ENCODE peak calls at places on chromosomes 2 and 18, in five cellular contexts. J is AG10803, N is glutamatergic neuron, S is endothelial cell, E is kidney. O is an unnamed sample.
A peak's percentile ranks its signal among the peaks of the same experiment; 100 is the strongest.

GRCh38 chr2:158457092-158457825 is 507 bp downstream of the PKP4 start:
- DNase-seq in E (peak; percentile 89), J (peak; percentile 63), S (peak; percentile 70), N (peak; percentile 76), O (peak; percentile 68)

GRCh38 chr18:76528477-76529432 is 33.7 kb upstream of the ZNF516 start:
- DNase-seq in E (peak; percentile 79), J (peak; percentile 67), S (peak; percentile 17), N (peak; percentile 41), O (peak; percentile 10)

GRCh38 chr2:50535256-50535655 is 496.7 kb downstream of the NRXN1 start:
- DNase-seq in E (no peak), N (no peak), J (no peak), S (no peak), O (no peak)

GRCh38 chr2:37243435-37243834 is 12.0 kb downstream of the NDUFAF7 start:
- DNase-seq in J (no peak), S (no peak), N (no peak), E (no peak), O (no peak)

GRCh38 chr2:218780851-218781690 is 876 bp upstream of the CYP27A1 start:
- DNase-seq in S (no peak), E (no peak), N (no peak), J (no peak), O (no peak)

GRCh38 chr2:233256048-233256447 is 4.6 kb downstream of the ATG16L1 start:
- DNase-seq in E (no peak), J (no peak), S (no peak), N (no peak), O (no peak)

GRCh38 chr2:169771612-169772011 is 27.1 kb upstream of the SSB start:
- DNase-seq in E (no peak), J (no peak), S (no peak), N (no peak), O (no peak)

GRCh38 chr18:5309888-5310470 is 14.5 kb upstream of the ZBTB14 start:
- DNase-seq in S (no peak), N (no peak), E (no peak), J (peak; percentile 3), O (no peak)

GRCh38 chr18:62717850-62718229 is 2.5 kb downstream of the PHLPP1 start:
- DNase-seq in J (peak; percentile 7), S (no peak), E (no peak), N (no peak), O (no peak)

GRCh38 chr2:162196611-162197010 is 44.6 kb upstream of the GCG start:
- DNase-seq in J (no peak), S (no peak), N (no peak), E (no peak), O (no peak)

GRCh38 chr2:153509133-153509532 is 30.6 kb upstream of the RPRM start:
- DNase-seq in N (no peak), J (no peak), S (no peak), E (no peak), O (no peak)

GRCh38 chr2:207283356-207283755 is 117.6 kb upstream of the KLF7 start:
- DNase-seq in S (no peak), N (no peak), E (no peak), J (no peak), O (no peak)

GRCh38 chr18:9323750-9324445 is 10.7 kb upstream of the TWSG1 start:
- DNase-seq in E (no peak), J (peak; percentile 86), S (no peak), N (no peak), O (no peak)

GRCh38 chr2:29110916-29111315 is 4.3 kb upstream of the CLIP4 start:
- DNase-seq in N (no peak), E (no peak), S (no peak), J (no peak), O (peak; percentile 47)

GRCh38 chr2:238703436-238703835 is 144.4 kb upstream of the TWIST2 start:
- DNase-seq in E (no peak), N (no peak), S (no peak), J (no peak), O (no peak)

GRCh38 chr2:45049937-45050336 is 40.7 kb upstream of the SIX2 start:
- DNase-seq in N (no peak), J (no peak), S (no peak), E (no peak), O (no peak)

GRCh38 chr2:151783133-151783520 is 45.1 kb downstream of the ARL5A start:
- DNase-seq in S (no peak), J (no peak), N (no peak), E (no peak), O (no peak)

GRCh38 chr18:77203071-77203470 is 46.6 kb upstream of the GALR1 start:
- DNase-seq in N (no peak), E (no peak), J (no peak), S (peak; percentile 20), O (no peak)

GRCh38 chr2:234500394-234501006 is 3.6 kb upstream of the ARL4C start:
- DNase-seq in J (peak; percentile 75), N (peak; percentile 45), E (peak; percentile 90), S (peak; percentile 50), O (peak; percentile 42)

DNA sequence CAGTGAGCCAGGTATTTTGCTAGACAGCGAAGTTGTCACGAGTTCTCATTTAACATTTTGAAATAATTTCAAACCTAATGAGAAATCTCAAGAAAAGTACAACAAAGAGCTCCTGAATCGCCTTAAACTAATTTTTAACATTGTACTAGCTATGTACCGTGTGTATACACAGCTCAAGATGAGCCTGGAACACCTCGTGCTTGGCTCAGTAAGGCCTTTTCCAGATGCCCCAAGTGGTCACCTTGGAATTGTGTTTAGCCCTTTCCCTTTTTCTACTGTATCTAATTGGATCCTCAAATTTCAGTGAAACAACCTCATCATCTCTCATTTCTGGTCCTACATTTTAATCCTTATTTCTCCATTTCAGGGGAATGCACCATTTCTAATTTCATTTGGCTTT is 7.2 kb downstream of the PTPN4 start:
- DNase-seq in N (no peak), J (no peak), S (no peak), E (no peak), O (no peak)
- TF ChIP-seq CTCF in N (no peak), J (no peak), S (no peak), E (no peak), O (no peak)

DNA sequence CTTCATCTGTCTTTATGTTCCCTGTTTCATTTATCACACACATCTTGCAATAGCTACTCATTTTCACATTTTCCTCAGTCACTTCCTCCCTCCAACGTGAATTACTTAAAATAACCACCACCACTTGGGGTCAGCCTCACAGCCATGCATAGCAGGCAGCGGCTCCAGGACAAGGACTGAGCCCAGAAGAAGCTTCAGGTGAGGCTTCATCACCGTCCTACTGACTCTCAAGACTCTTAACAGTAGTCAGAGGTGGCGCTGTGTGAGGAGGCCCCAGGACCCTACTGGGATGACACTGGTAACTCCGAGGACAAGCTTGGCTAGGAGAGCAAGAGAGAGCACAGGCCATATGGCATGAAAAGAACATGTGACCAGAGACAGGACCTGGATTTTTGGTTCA is 15.5 kb upstream of the ST8SIA5 start:
- DNase-seq in N (no peak), J (no peak), E (no peak), S (no peak), O (no peak)
- TF ChIP-seq CTCF in N (no peak), J (no peak), E (no peak), S (no peak), O (no peak)

GRCh38 chr18:37716106-37716708 is 150.6 kb upstream of the CELF4 start:
- DNase-seq in E (no peak), S (no peak), J (no peak), N (no peak), O (no peak)
- TF ChIP-seq CTCF in E (no peak), S (no peak), J (no peak), N (no peak), O (no peak)

DNA sequence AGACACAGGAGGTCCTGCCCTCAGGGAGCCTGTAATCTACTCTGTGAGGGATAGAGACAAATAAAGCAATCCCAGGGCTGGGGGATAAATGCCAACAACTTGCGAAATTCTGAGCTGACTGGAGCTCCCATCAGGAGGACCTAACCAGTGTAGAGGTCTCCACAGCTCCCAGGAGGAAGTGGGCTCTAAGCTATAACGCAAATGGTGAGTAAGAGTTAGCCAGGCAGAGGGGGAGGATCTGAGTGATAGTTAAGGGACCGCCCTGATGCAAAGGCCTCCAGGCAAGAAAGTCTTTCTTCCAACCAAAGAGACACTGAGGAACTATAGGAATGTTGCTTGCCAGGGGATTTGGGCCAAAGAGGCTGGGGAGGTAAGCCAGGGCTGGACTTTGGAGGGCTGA is 16.0 kb upstream of the ZNF532 start:
- DNase-seq in E (no peak), S (no peak), N (no peak), J (no peak), O (no peak)
- TF ChIP-seq CTCF in E (no peak), S (no peak), N (no peak), J (no peak), O (no peak)